ENCODE peak calls at places on chromosomes 7 and 10, in four cellular contexts. S, J, H and V are unnamed samples.

GRCh38 chr7:147646568-147646967 is 944.0 kb upstream of the C7orf33 start:
- DNase-seq in S (no peak), J (no peak), H (no peak), V (no peak)

GRCh38 chr7:2116086-2116810 is 116.5 kb downstream of the MAD1L1 start:
- DNase-seq in H (peak), S (no peak), J (no peak), V (no peak)

GRCh38 chr10:72134785-72135765 is 46.7 kb upstream of the SPOCK2 start:
- DNase-seq in H (no peak), S (no peak), J (no peak), V (no peak)

GRCh38 chr10:24953350-24954074 is 1.1 kb upstream of the PRTFDC1 start:
- DNase-seq in H (no peak), S (no peak), J (no peak), V (no peak)

GRCh38 chr7:85030893-85031292 is 156.0 kb downstream of the SEMA3D start:
- DNase-seq in H (no peak), J (no peak), S (no peak), V (no peak)

GRCh38 chr10:111126981-111127848 is 50.4 kb downstream of the ADRA2A start:
- DNase-seq in S (no peak), H (no peak), J (no peak), V (no peak)

GRCh38 chr7:126589068-126589684 is 663.6 kb downstream of the GRM8 start:
- DNase-seq in J (no peak), H (no peak), S (no peak), V (no peak)

GRCh38 chr10:89792187-89792586 is 90.8 kb downstream of the KIF20B start:
- DNase-seq in S (no peak), J (no peak), H (no peak), V (no peak)

GRCh38 chr7:129750091-129750870 is 138.8 kb downstream of the NRF1 start:
- DNase-seq in S (no peak), J (no peak), H (no peak), V (no peak)

GRCh38 chr7:51246258-51247245 is 70.1 kb downstream of the COBL start:
- DNase-seq in J (peak), H (peak), S (no peak), V (no peak)

GRCh38 chr7:152669758-152670157 is 6.2 kb downstream of the XRCC2 start:
- DNase-seq in J (no peak), S (no peak), H (no peak), V (no peak)

GRCh38 chr7:121138262-121138933 is 149.9 kb downstream of the CPED1 start:
- DNase-seq in H (no peak), S (no peak), J (no peak), V (no peak)

GRCh38 chr10:104350146-104350635 is 3.4 kb upstream of the CFAP58 start:
- DNase-seq in H (no peak), J (no peak), S (no peak), V (no peak)

GRCh38 chr10:49109669-49110335 is 5.5 kb downstream of the VSTM4 start:
- DNase-seq in H (peak), J (no peak), S (no peak), V (no peak)

GRCh38 chr7:149277871-149278270 is 15.9 kb downstream of the ZNF783 start:
- DNase-seq in S (no peak), H (no peak), J (no peak), V (no peak)